ENCODE peak calls at places on chromosomes 6 and 20, in nine cellular contexts. Q, F, M, X, G, J, T, E and O are unnamed samples.

GRCh38 chr6:157089258-157089657 is 234.1 kb downstream of the TMEM242 start:
- DNase-seq in G (no peak), J (no peak), X (no peak), E (no peak), T (no peak), Q (no peak), F (no peak), M (peak), O (peak)

GRCh38 chr20:50417484-50418235 is 92.5 kb upstream of the PTPN1 start:
- DNase-seq in G (no peak), Q (no peak), X (no peak), F (no peak), T (no peak), J (no peak), M (no peak), E (no peak), O (no peak)

GRCh38 chr6:33001685-33002084 is 7.7 kb downstream of the HLA-DOA start:
- DNase-seq in T (no peak), E (no peak), J (no peak), Q (no peak), M (no peak), G (no peak), X (no peak), F (no peak), O (no peak)

GRCh38 chr6:143542915-143543314 is 31.4 kb upstream of the FUCA2 start:
- DNase-seq in M (no peak), E (no peak), T (no peak), J (no peak), Q (peak), F (no peak), X (no peak), G (no peak), O (no peak)

GRCh38 chr20:821083-822065 is 12.1 kb upstream of the FAM110A start:
- DNase-seq in X (no peak), M (no peak), T (no peak), G (no peak), Q (no peak), F (no peak), J (no peak), E (no peak), O (no peak)

GRCh38 chr6:134447883-134448387 is 130.0 kb upstream of the SGK1 start:
- DNase-seq in J (no peak), E (no peak), T (no peak), G (no peak), M (peak), F (no peak), X (no peak), Q (peak), O (peak)

GRCh38 chr6:43297644-43298564 is at the start of gene SLC22A7:
- DNase-seq in Q (no peak), F (no peak), X (no peak), M (peak), G (peak), T (peak), E (no peak), J (no peak), O (no peak)

GRCh38 chr20:276620-277495 is 13.7 kb downstream of the C20orf96 start:
- DNase-seq in Q (no peak), T (no peak), J (no peak), M (no peak), F (no peak), X (no peak), E (no peak), G (peak), O (no peak)

GRCh38 chr20:14972690-14973089 is 635.3 kb upstream of the FLRT3 start:
- DNase-seq in X (no peak), M (no peak), F (no peak), E (no peak), Q (no peak), G (no peak), J (no peak), T (no peak), O (no peak)

GRCh38 chr6:984031-984430 is 291.1 kb upstream of the EXOC2 start:
- DNase-seq in Q (no peak), X (no peak), J (no peak), E (no peak), T (no peak), G (no peak), M (no peak), F (no peak), O (no peak)

GRCh38 chr6:169864148-169865030 is 113.0 kb downstream of the ERMARD start:
- DNase-seq in T (peak), M (no peak), F (no peak), G (no peak), X (peak), Q (no peak), J (no peak), E (no peak), O (no peak)

GRCh38 chr6:97282238-97282725 is 734 bp downstream of the MMS22L start:
- DNase-seq in F (no peak), Q (peak), X (no peak), M (peak), E (no peak), J (peak), G (no peak), T (no peak), O (no peak)

GRCh38 chr6:142055219-142055618 is 77.5 kb upstream of the GJE1 start:
- DNase-seq in F (no peak), Q (no peak), J (no peak), T (no peak), G (no peak), E (no peak), M (no peak), X (no peak), O (no peak)

GRCh38 chr6:33070909-33071308 is 2.5 kb downstream of the HLA-DPA1 start:
- DNase-seq in X (no peak), E (no peak), F (no peak), J (no peak), Q (no peak), G (no peak), M (no peak), T (no peak), O (no peak)

GRCh38 chr6:41467106-41467505 is 79.1 kb upstream of the FOXP4 start:
- DNase-seq in G (no peak), F (no peak), J (no peak), T (no peak), M (no peak), E (no peak), Q (no peak), X (no peak), O (no peak)

GRCh38 chr6:164247106-164247505 is 832.6 kb downstream of the QKI start:
- DNase-seq in M (no peak), T (no peak), E (no peak), F (no peak), X (no peak), Q (no peak), J (no peak), G (no peak), O (peak)

GRCh38 chr20:9498322-9498721 is 16.1 kb upstream of the LAMP5 start:
- DNase-seq in E (no peak), M (no peak), G (no peak), J (no peak), Q (peak), T (no peak), X (no peak), F (no peak), O (no peak)

GRCh38 chr6:88867841-88868558 is 95.4 kb downstream of the RNGTT start:
- DNase-seq in G (no peak), F (no peak), M (peak), E (no peak), X (no peak), T (no peak), Q (peak), J (no peak), O (no peak)

GRCh38 chr6:24636681-24637080 is 9.3 kb downstream of the KIAA0319 start:
- DNase-seq in M (no peak), Q (no peak), T (no peak), X (no peak), J (no peak), E (no peak), F (no peak), G (no peak), O (no peak)

GRCh38 chr6:117352466-117353081 is 73.2 kb downstream of the ROS1 start:
- DNase-seq in M (peak), T (no peak), F (no peak), J (peak), X (no peak), Q (peak), E (no peak), G (no peak), O (no peak)

GRCh38 chr6:129638055-129639019 is 71.6 kb downstream of the ARHGAP18 start:
- DNase-seq in M (peak), Q (no peak), T (no peak), F (no peak), X (peak), G (no peak), E (no peak), J (no peak), O (no peak)

GRCh38 chr6:163442336-163442735 is 27.8 kb downstream of the QKI start:
- DNase-seq in E (no peak), J (no peak), G (no peak), M (no peak), T (no peak), X (no peak), F (no peak), Q (no peak), O (no peak)